ENCODE peak calls at places on chromosome 21, in eight cellular contexts. N is fibroblast of lung, V is AG04450, K is IMR-90, M is PC-3, U is transverse colon, G is testis, X is endodermal cell. R is an unnamed sample.

GRCh38 chr21:45613396-45613795 is 30.1 kb upstream of the PCBP3 start:
- DNase-seq in V (no peak), N (no peak), U (no peak), X (peak), G (no peak), K (no peak), M (no peak), R (no peak)

GRCh38 chr21:45405271-45405818 is 380 bp downstream of the COL18A1 start:
- DNase-seq in U (no peak), X (peak), K (peak), N (no peak), G (peak), M (peak), V (no peak), R (no peak)

GRCh38 chr21:36756527-36756926 is 57.6 kb downstream of the SIM2 start:
- DNase-seq in M (peak), U (no peak), X (no peak), V (no peak), N (no peak), K (peak), G (no peak), R (no peak)

GRCh38 chr21:45022736-45023135 is 51.6 kb upstream of the ADARB1 start:
- DNase-seq in U (no peak), K (no peak), X (peak), V (no peak), N (no peak), G (no peak), M (no peak), R (no peak)

GRCh38 chr21:33480481-33481103 is 818 bp upstream of the TMEM50B start:
- DNase-seq in V (no peak), M (no peak), G (no peak), N (no peak), K (no peak), U (no peak), X (no peak), R (no peak)

GRCh38 chr21:36188081-36188681 is 31.6 kb downstream of the DOP1B start:
- DNase-seq in U (peak), K (no peak), X (no peak), G (no peak), V (no peak), M (peak), N (no peak), R (no peak)

GRCh38 chr21:26067836-26068401 is 102.7 kb downstream of the APP start:
- DNase-seq in M (no peak), N (no peak), U (no peak), K (no peak), V (no peak), G (peak), X (no peak), R (no peak)

GRCh38 chr21:45572783-45573451 is 30.7 kb upstream of the SLC19A1 start:
- DNase-seq in N (no peak), G (no peak), U (no peak), V (no peak), X (peak), M (no peak), K (no peak), R (no peak)

GRCh38 chr21:45451771-45452182 is 46.8 kb downstream of the COL18A1 start:
- DNase-seq in V (no peak), K (no peak), U (no peak), N (no peak), M (no peak), G (no peak), X (no peak), R (no peak)

GRCh38 chr21:32958288-32958992 is 67.3 kb upstream of the OLIG2 start:
- DNase-seq in X (peak), V (no peak), G (no peak), U (no peak), M (peak), N (no peak), K (no peak), R (no peak)

GRCh38 chr21:42991992-42992740 is 17.8 kb downstream of the PKNOX1 start:
- DNase-seq in X (peak), U (peak), G (no peak), M (peak), N (peak), V (peak), K (peak), R (no peak)

GRCh38 chr21:45322960-45323461 is 35.3 kb upstream of the POFUT2 start:
- DNase-seq in M (no peak), U (no peak), N (peak), G (no peak), V (no peak), X (peak), K (no peak), R (no peak)

GRCh38 chr21:44969066-44969649 is 29.3 kb downstream of the SLX9 start:
- DNase-seq in X (no peak), K (no peak), M (no peak), V (no peak), U (no peak), G (no peak), N (no peak), R (no peak)

GRCh38 chr21:18986197-18986596 is 582.6 kb upstream of the TMPRSS15 start:
- DNase-seq in G (no peak), V (no peak), N (no peak), U (no peak), K (no peak), M (no peak), X (no peak), R (no peak)

GRCh38 chr21:36129219-36129618 is 5.7 kb upstream of the CBR3 start:
- DNase-seq in X (peak), M (no peak), K (no peak), U (no peak), N (no peak), G (no peak), V (no peak), R (no peak)

GRCh38 chr21:44626262-44626661 is 631 bp upstream of the KRTAP10-9 start:
- DNase-seq in K (no peak), N (no peak), G (peak), U (no peak), V (no peak), X (peak), M (no peak), R (no peak)

GRCh38 chr21:26570203-26570602 is 2.9 kb downstream of the CYYR1 start:
- DNase-seq in U (no peak), G (no peak), M (no peak), K (no peak), N (no peak), V (no peak), X (no peak), R (no peak)

GRCh38 chr21:43916691-43917514 is 51.9 kb downstream of the AGPAT3 start:
- DNase-seq in X (peak), N (peak), M (no peak), U (no peak), K (peak), G (no peak), V (no peak), R (no peak)

GRCh38 chr21:46663754-46664153 is 28.3 kb downstream of the PRMT2 start:
- DNase-seq in V (no peak), N (no peak), X (no peak), U (no peak), K (no peak), G (no peak), M (no peak), R (no peak)

GRCh38 chr21:46662765-46663500 is 27.5 kb downstream of the PRMT2 start:
- DNase-seq in V (no peak), U (no peak), X (no peak), N (no peak), K (no peak), G (no peak), M (no peak), R (no peak)

GRCh38 chr21:46661627-46662366 is 26.3 kb downstream of the PRMT2 start:
- DNase-seq in G (no peak), K (no peak), N (no peak), X (no peak), M (no peak), U (no peak), V (no peak), R (no peak)

GRCh38 chr21:46661211-46661625 is 25.7 kb downstream of the PRMT2 start:
- DNase-seq in M (no peak), X (peak), G (peak), N (peak), U (peak), V (peak), K (peak), R (peak)

DNA sequence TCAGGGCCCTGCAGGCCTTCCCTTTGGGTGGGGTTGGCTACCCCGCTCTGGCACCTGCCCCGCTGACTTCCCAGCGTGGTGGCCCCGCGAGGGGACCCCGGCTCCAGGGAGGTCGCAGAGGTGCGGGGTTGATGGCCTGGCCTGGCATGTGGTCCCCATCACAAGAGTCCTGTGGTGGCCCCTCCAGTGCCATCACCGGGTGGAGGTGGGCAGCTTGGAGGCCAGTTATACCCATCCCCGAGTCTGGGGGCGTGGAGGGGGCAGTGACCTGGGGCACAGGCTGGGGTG is 26.8 kb downstream of the PRMT2 start:
- DNase-seq in G (no peak), M (no peak), V (no peak), X (no peak), N (no peak), U (no peak), K (no peak), R (no peak)
- H3K4me3 ChIP-seq in G (no peak), M (no peak), V (no peak), X (no peak), N (no peak), U (no peak), K (no peak), R (no peak)

DNA sequence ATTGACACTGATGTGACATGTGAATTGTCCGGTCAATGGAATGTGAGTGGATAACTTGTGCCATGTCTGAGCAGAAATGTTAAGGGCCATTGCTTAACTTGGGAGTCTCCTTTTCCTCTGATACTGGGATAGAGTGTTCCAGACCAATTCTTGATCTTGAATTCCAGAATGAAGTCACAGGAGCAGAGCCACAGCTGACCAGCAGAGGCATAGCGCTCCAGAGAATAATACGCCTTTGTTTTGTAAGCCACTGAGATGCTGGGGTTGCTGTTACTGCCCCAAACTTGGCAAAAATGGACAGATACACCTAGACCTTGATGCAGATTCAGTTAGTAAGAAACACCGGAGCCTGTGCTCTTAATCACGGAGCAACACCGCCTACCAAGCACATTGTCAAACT is 6.3 kb downstream of the KCNJ6 start:
- DNase-seq in N (no peak), X (no peak), M (no peak), G (no peak), K (no peak), V (no peak), U (no peak), R (no peak)
- TF ChIP-seq CTCF in N (no peak), X (peak), M (peak), G (no peak), K (no peak), V (peak), U (no peak), R (peak)

GRCh38 chr21:41726058-41726558 is 40.7 kb downstream of the RIPK4 start:
- DNase-seq in X (peak), K (no peak), G (no peak), U (no peak), V (no peak), M (no peak), N (no peak), R (no peak)
- H3K4me3 ChIP-seq in X (no peak), K (no peak), G (peak), U (no peak), V (no peak), M (no peak), N (no peak), R (no peak)

DNA sequence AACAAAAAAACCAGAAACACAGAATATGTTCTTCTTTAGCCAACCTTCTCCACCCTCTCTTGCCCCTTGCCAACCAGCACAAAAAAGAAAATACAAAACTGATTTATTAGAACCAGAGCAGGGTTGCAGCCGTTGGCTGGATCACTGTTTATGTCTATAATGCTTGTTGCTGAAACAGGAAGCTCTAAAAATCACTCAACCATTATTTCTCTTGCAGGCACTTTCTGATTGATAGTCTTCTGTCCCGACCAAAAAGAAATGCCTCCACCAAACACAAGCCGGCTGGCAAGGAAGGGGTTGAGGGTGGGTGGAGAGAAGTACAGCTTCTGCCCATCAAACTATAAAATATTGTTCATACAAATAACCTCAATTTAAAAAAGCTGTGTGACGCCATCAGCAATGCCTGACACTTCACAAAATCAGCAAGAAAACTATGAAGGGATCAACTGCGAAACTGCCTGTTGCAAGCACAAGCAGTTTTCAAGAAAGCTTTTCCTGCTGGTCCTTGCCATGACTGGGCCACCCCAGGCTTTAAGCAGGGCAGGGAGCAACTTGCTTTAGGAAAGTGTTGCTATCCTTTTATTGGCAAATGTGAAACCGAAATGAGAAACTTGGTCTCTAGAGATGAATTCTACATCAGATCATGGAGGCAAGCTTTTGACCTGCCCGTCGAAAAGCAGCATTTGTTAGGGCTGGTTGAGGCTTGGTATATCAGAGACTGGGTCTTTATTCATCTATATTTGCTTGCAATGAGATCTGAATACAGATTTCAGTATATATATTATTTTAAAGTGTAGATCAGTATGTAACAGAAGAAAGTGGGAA is 174.2 kb downstream of the RUNX1 start:
- DNase-seq in U (no peak), G (no peak), K (no peak), X (peak), N (peak), V (no peak), M (no peak), R (no peak)
- TF ChIP-seq CTCF in U (no peak), G (no peak), K (no peak), X (no peak), N (no peak), V (no peak), M (no peak), R (no peak)

GRCh38 chr21:16535100-16535418 is 805.3 kb downstream of the USP25 start:
- DNase-seq in V (peak), M (peak), N (peak), G (peak), U (peak), X (no peak), K (peak), R (peak)
- H3K4me3 ChIP-seq in V (peak), M (peak), N (peak), G (peak), U (no peak), X (no peak), K (no peak), R (no peak)